ENCODE peak calls at places on chromosomes 1 and 21, in ten cellular contexts. One of them, this sample, is unnamed.

GRCh38 chr1:81832573-81832972 is 31.8 kb downstream of the ADGRL2 start:
- DNase-seq in stomach: no peak
- DNase-seq in suprapubic skin: no peak
- DNase-seq in H1: no peak
- DNase-seq in upper lobe of left lung: no peak
- DNase-seq in HCT116: no peak
- DNase-seq in spleen: no peak
- DNase-seq in GM12878: no peak
- DNase-seq in endothelial cell of umbilical vein: no peak
- DNase-seq in esophagus muscularis mucosa: no peak
- DNase-seq in this sample: no peak

GRCh38 chr1:116433283-116434257 is 60.5 kb downstream of the ATP1A1 start:
- DNase-seq in H1: no peak
- DNase-seq in spleen: no peak
- DNase-seq in suprapubic skin: no peak
- DNase-seq in esophagus muscularis mucosa: peak; percentile 89
- DNase-seq in HCT116: no peak
- DNase-seq in stomach: peak; percentile 69
- DNase-seq in endothelial cell of umbilical vein: no peak
- DNase-seq in GM12878: no peak
- DNase-seq in upper lobe of left lung: no peak
- DNase-seq in this sample: no peak

GRCh38 chr1:53376742-53377437 is 49.0 kb upstream of the LRP8 start:
- DNase-seq in stomach: peak; percentile 10
- DNase-seq in upper lobe of left lung: no peak
- DNase-seq in endothelial cell of umbilical vein: no peak
- DNase-seq in H1: no peak
- DNase-seq in HCT116: no peak
- DNase-seq in GM12878: no peak
- DNase-seq in spleen: peak; percentile 52
- DNase-seq in esophagus muscularis mucosa: peak; percentile 70
- DNase-seq in suprapubic skin: peak; percentile 28
- DNase-seq in this sample: no peak

GRCh38 chr1:230247921-230248778 is 178.0 kb downstream of the PGBD5 start:
- DNase-seq in stomach: no peak
- DNase-seq in H1: no peak
- DNase-seq in endothelial cell of umbilical vein: no peak
- DNase-seq in spleen: no peak
- DNase-seq in suprapubic skin: no peak
- DNase-seq in HCT116: no peak
- DNase-seq in GM12878: no peak
- DNase-seq in esophagus muscularis mucosa: no peak
- DNase-seq in upper lobe of left lung: no peak
- DNase-seq in this sample: no peak

GRCh38 chr1:160043543-160043942 is 11.8 kb upstream of the PIGM start:
- DNase-seq in spleen: no peak
- DNase-seq in H1: no peak
- DNase-seq in GM12878: no peak
- DNase-seq in stomach: no peak
- DNase-seq in esophagus muscularis mucosa: no peak
- DNase-seq in HCT116: no peak
- DNase-seq in endothelial cell of umbilical vein: no peak
- DNase-seq in upper lobe of left lung: no peak
- DNase-seq in suprapubic skin: no peak
- DNase-seq in this sample: no peak

GRCh38 chr1:38125016-38125415 is 78.4 kb upstream of the POU3F1 start:
- DNase-seq in HCT116: no peak
- DNase-seq in stomach: no peak
- DNase-seq in spleen: no peak
- DNase-seq in endothelial cell of umbilical vein: no peak
- DNase-seq in upper lobe of left lung: no peak
- DNase-seq in esophagus muscularis mucosa: no peak
- DNase-seq in suprapubic skin: no peak
- DNase-seq in H1: no peak
- DNase-seq in GM12878: no peak
- DNase-seq in this sample: peak; percentile 33

GRCh38 chr1:81398041-81398440 is 402.7 kb upstream of the ADGRL2 start:
- DNase-seq in H1: no peak
- DNase-seq in HCT116: no peak
- DNase-seq in endothelial cell of umbilical vein: no peak
- DNase-seq in upper lobe of left lung: no peak
- DNase-seq in GM12878: no peak
- DNase-seq in stomach: no peak
- DNase-seq in spleen: no peak
- DNase-seq in suprapubic skin: no peak
- DNase-seq in esophagus muscularis mucosa: no peak
- DNase-seq in this sample: no peak

GRCh38 chr1:31460027-31460426 is 47.0 kb downstream of the SERINC2 start:
- DNase-seq in spleen: no peak
- DNase-seq in upper lobe of left lung: no peak
- DNase-seq in suprapubic skin: no peak
- DNase-seq in GM12878: no peak
- DNase-seq in HCT116: no peak
- DNase-seq in esophagus muscularis mucosa: no peak
- DNase-seq in H1: no peak
- DNase-seq in stomach: no peak
- DNase-seq in endothelial cell of umbilical vein: no peak
- DNase-seq in this sample: no peak

GRCh38 chr1:7520496-7520895 is 250.6 kb upstream of the VAMP3 start:
- DNase-seq in H1: no peak
- DNase-seq in endothelial cell of umbilical vein: no peak
- DNase-seq in spleen: peak; percentile 12
- DNase-seq in GM12878: no peak
- DNase-seq in esophagus muscularis mucosa: no peak
- DNase-seq in upper lobe of left lung: no peak
- DNase-seq in stomach: no peak
- DNase-seq in suprapubic skin: no peak
- DNase-seq in HCT116: no peak
- DNase-seq in this sample: no peak

GRCh38 chr1:153277852-153278251 is 18.4 kb downstream of the LORICRIN start:
- DNase-seq in endothelial cell of umbilical vein: no peak
- DNase-seq in stomach: peak; percentile 51
- DNase-seq in GM12878: no peak
- DNase-seq in H1: no peak
- DNase-seq in esophagus muscularis mucosa: peak; percentile 66
- DNase-seq in upper lobe of left lung: no peak
- DNase-seq in spleen: no peak
- DNase-seq in suprapubic skin: no peak
- DNase-seq in HCT116: peak; percentile 66
- DNase-seq in this sample: no peak

GRCh38 chr1:53330819-53331218 is 2.9 kb upstream of the LRP8 start:
- DNase-seq in GM12878: no peak
- DNase-seq in spleen: peak; percentile 76
- DNase-seq in suprapubic skin: peak; percentile 40
- DNase-seq in HCT116: no peak
- DNase-seq in H1: no peak
- DNase-seq in endothelial cell of umbilical vein: no peak
- DNase-seq in esophagus muscularis mucosa: no peak
- DNase-seq in stomach: no peak
- DNase-seq in upper lobe of left lung: no peak
- DNase-seq in this sample: peak; percentile 51

GRCh38 chr21:39658066-39658465 is 45.3 kb downstream of the B3GALT5 start:
- DNase-seq in H1: no peak
- DNase-seq in HCT116: no peak
- DNase-seq in GM12878: no peak
- DNase-seq in suprapubic skin: no peak
- DNase-seq in upper lobe of left lung: no peak
- DNase-seq in spleen: no peak
- DNase-seq in stomach: no peak
- DNase-seq in esophagus muscularis mucosa: no peak
- DNase-seq in endothelial cell of umbilical vein: no peak
- DNase-seq in this sample: no peak

GRCh38 chr1:23081376-23081775 is 62.1 kb downstream of the KDM1A start:
- DNase-seq in esophagus muscularis mucosa: no peak
- DNase-seq in GM12878: no peak
- DNase-seq in spleen: no peak
- DNase-seq in suprapubic skin: no peak
- DNase-seq in endothelial cell of umbilical vein: no peak
- DNase-seq in upper lobe of left lung: no peak
- DNase-seq in HCT116: no peak
- DNase-seq in stomach: no peak
- DNase-seq in H1: no peak
- DNase-seq in this sample: no peak

GRCh38 chr1:50700226-50701020 is 259.6 kb downstream of the FAF1 start:
- DNase-seq in esophagus muscularis mucosa: no peak
- DNase-seq in endothelial cell of umbilical vein: no peak
- DNase-seq in HCT116: no peak
- DNase-seq in H1: peak; percentile 80
- DNase-seq in spleen: no peak
- DNase-seq in suprapubic skin: no peak
- DNase-seq in GM12878: no peak
- DNase-seq in stomach: no peak
- DNase-seq in upper lobe of left lung: no peak
- DNase-seq in this sample: no peak

GRCh38 chr1:164250365-164250764 is 308.6 kb upstream of the PBX1 start:
- DNase-seq in spleen: no peak
- DNase-seq in stomach: no peak
- DNase-seq in HCT116: no peak
- DNase-seq in GM12878: no peak
- DNase-seq in endothelial cell of umbilical vein: no peak
- DNase-seq in H1: no peak
- DNase-seq in suprapubic skin: no peak
- DNase-seq in upper lobe of left lung: no peak
- DNase-seq in esophagus muscularis mucosa: no peak
- DNase-seq in this sample: no peak
- H3K4me3 ChIP-seq in spleen: no peak overlapping the region
- H3K4me3 ChIP-seq in stomach: no peak overlapping the region
- H3K4me3 ChIP-seq in HCT116: no peak overlapping the region
- H3K4me3 ChIP-seq in GM12878: no peak overlapping the region
- H3K4me3 ChIP-seq in endothelial cell of umbilical vein: no peak overlapping the region
- H3K4me3 ChIP-seq in H1: no peak overlapping the region
- H3K4me3 ChIP-seq in suprapubic skin: no peak overlapping the region
- H3K4me3 ChIP-seq in upper lobe of left lung: no peak overlapping the region
- H3K4me3 ChIP-seq in esophagus muscularis mucosa: no peak overlapping the region
- H3K4me3 ChIP-seq in this sample: no peak overlapping the region

DNA sequence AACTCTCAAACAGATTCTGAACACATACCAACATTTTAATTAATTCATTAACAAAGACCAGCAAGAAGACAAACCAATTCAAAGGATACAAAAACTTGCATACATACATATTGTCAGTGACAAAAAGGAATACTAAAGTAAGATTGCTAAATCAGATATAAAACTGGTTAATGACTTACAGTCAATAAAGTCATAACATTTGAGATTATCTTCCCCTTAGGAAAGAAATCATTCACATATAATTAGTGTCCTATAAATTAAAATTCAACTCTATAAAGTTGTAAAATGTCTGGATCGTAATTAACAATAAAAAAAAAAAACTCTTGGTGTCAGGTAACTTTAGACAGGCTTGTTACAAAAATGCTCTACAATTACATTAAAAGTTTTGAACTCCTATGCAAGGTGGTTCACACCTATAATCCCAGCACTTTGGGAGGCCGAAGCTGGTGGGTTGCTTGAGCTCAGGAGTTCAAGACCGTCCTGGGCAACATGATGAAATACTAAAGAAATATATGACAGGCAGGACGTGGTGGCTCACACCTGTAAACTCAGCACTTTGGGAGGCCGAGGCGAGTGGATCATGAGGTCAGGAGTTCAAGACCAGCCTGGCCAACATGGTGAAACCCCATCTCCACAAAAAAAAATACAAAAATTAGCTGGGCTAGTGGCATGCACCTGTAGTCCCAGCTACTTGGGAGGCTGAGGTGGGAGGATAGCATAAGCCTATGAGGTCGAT is 17.7 kb upstream of the RAB3B start:
- DNase-seq in GM12878: no peak
- DNase-seq in stomach: no peak
- DNase-seq in esophagus muscularis mucosa: no peak
- DNase-seq in HCT116: no peak
- DNase-seq in endothelial cell of umbilical vein: no peak
- DNase-seq in H1: no peak
- DNase-seq in suprapubic skin: no peak
- DNase-seq in upper lobe of left lung: no peak
- DNase-seq in spleen: no peak
- DNase-seq in this sample: no peak
- TF ChIP-seq POLR2AphosphoS5 in GM12878: no peak
- TF ChIP-seq POLR2AphosphoS5 in stomach: no peak
- TF ChIP-seq POLR2AphosphoS5 in esophagus muscularis mucosa: no peak
- TF ChIP-seq POLR2AphosphoS5 in HCT116: no peak
- TF ChIP-seq POLR2AphosphoS5 in endothelial cell of umbilical vein: no peak
- TF ChIP-seq POLR2AphosphoS5 in H1: no peak
- TF ChIP-seq POLR2AphosphoS5 in suprapubic skin: no peak
- TF ChIP-seq POLR2AphosphoS5 in upper lobe of left lung: no peak
- TF ChIP-seq POLR2AphosphoS5 in spleen: no peak
- TF ChIP-seq POLR2AphosphoS5 in this sample: no peak

GRCh38 chr1:165494949-165495810 is 48.6 kb upstream of the LRRC52 start:
- DNase-seq in esophagus muscularis mucosa: no peak
- DNase-seq in suprapubic skin: no peak
- DNase-seq in GM12878: no peak
- DNase-seq in spleen: no peak
- DNase-seq in HCT116: no peak
- DNase-seq in upper lobe of left lung: no peak
- DNase-seq in stomach: no peak
- DNase-seq in H1: no peak
- DNase-seq in endothelial cell of umbilical vein: no peak
- DNase-seq in this sample: no peak

GRCh38 chr1:165492845-165493244 is 47.9 kb upstream of the RXRG start:
- DNase-seq in spleen: no peak
- DNase-seq in endothelial cell of umbilical vein: no peak
- DNase-seq in esophagus muscularis mucosa: no peak
- DNase-seq in HCT116: no peak
- DNase-seq in upper lobe of left lung: no peak
- DNase-seq in GM12878: no peak
- DNase-seq in suprapubic skin: no peak
- DNase-seq in H1: no peak
- DNase-seq in stomach: no peak
- DNase-seq in this sample: no peak

GRCh38 chr1:165495811-165496143 is 48.0 kb upstream of the LRRC52 start:
- DNase-seq in H1: no peak
- DNase-seq in GM12878: no peak
- DNase-seq in stomach: no peak
- DNase-seq in endothelial cell of umbilical vein: no peak
- DNase-seq in spleen: no peak
- DNase-seq in upper lobe of left lung: no peak
- DNase-seq in esophagus muscularis mucosa: no peak
- DNase-seq in HCT116: no peak
- DNase-seq in suprapubic skin: no peak
- DNase-seq in this sample: no peak

GRCh38 chr1:165497444-165498013 is 46.3 kb upstream of the LRRC52 start:
- DNase-seq in suprapubic skin: no peak
- DNase-seq in upper lobe of left lung: peak; percentile 20
- DNase-seq in stomach: no peak
- DNase-seq in HCT116: no peak
- DNase-seq in GM12878: no peak
- DNase-seq in H1: no peak
- DNase-seq in spleen: no peak
- DNase-seq in esophagus muscularis mucosa: peak; percentile 84
- DNase-seq in endothelial cell of umbilical vein: no peak
- DNase-seq in this sample: no peak

GRCh38 chr1:165496493-165496892 is 47.3 kb upstream of the LRRC52 start:
- DNase-seq in esophagus muscularis mucosa: no peak
- DNase-seq in suprapubic skin: no peak
- DNase-seq in H1: no peak
- DNase-seq in GM12878: no peak
- DNase-seq in endothelial cell of umbilical vein: no peak
- DNase-seq in stomach: no peak
- DNase-seq in HCT116: no peak
- DNase-seq in spleen: no peak
- DNase-seq in upper lobe of left lung: no peak
- DNase-seq in this sample: no peak
- TF ChIP-seq POLR2A in esophagus muscularis mucosa: no peak
- TF ChIP-seq POLR2A in suprapubic skin: no peak
- TF ChIP-seq POLR2A in H1: no peak
- TF ChIP-seq POLR2A in GM12878: no peak
- TF ChIP-seq POLR2A in endothelial cell of umbilical vein: no peak
- TF ChIP-seq POLR2A in stomach: no peak
- TF ChIP-seq POLR2A in HCT116: no peak
- TF ChIP-seq POLR2A in spleen: no peak
- TF ChIP-seq POLR2A in upper lobe of left lung: no peak
- TF ChIP-seq POLR2A in this sample: no peak

GRCh38 chr1:156461141-156461540 is 39.4 kb downstream of the MEF2D start:
- DNase-seq in stomach: no peak
- DNase-seq in esophagus muscularis mucosa: no peak
- DNase-seq in GM12878: no peak
- DNase-seq in spleen: no peak
- DNase-seq in H1: no peak
- DNase-seq in suprapubic skin: no peak
- DNase-seq in endothelial cell of umbilical vein: no peak
- DNase-seq in HCT116: no peak
- DNase-seq in upper lobe of left lung: no peak
- DNase-seq in this sample: no peak
- H3K4me3 ChIP-seq in stomach: no peak overlapping the region
- H3K4me3 ChIP-seq in esophagus muscularis mucosa: no peak overlapping the region
- H3K4me3 ChIP-seq in GM12878: no peak overlapping the region
- H3K4me3 ChIP-seq in spleen: no peak overlapping the region
- H3K4me3 ChIP-seq in H1: no peak overlapping the region
- H3K4me3 ChIP-seq in suprapubic skin: no peak overlapping the region
- H3K4me3 ChIP-seq in endothelial cell of umbilical vein: no peak overlapping the region
- H3K4me3 ChIP-seq in HCT116: no peak overlapping the region
- H3K4me3 ChIP-seq in upper lobe of left lung: no peak overlapping the region
- H3K4me3 ChIP-seq in this sample: no peak overlapping the region